ENCODE peak calls at places on chromosomes 7 and 10, in six cellular contexts. Z is uterus, C is stomach, Y is body of pancreas, O is DND-41, L is lower lobe of right lung. F is an unnamed sample. For H3K4me1, the result is how much of the 10 kb centered on the place peaks cover.

GRCh38 chr10:19412531-19412930 is 363.9 kb downstream of the MALRD1 start:
- DNase-seq in Z (no peak), C (no peak), Y (no peak), O (no peak), L (no peak), F (no peak)

GRCh38 chr7:8135417-8135816 is 126.5 kb downstream of the ICA1 start:
- DNase-seq in Z (no peak), C (no peak), Y (no peak), O (no peak), L (no peak), F (no peak)

GRCh38 chr10:117112220-117112619 is 25.9 kb downstream of the VAX1 start:
- DNase-seq in Z (no peak), C (no peak), Y (no peak), O (no peak), L (no peak), F (no peak)

GRCh38 chr10:6579904-6580278 is at the start of gene PRKCQ:
- DNase-seq in Z (no peak), C (no peak), Y (peak), O (no peak), L (peak), F (no peak)

GRCh38 chr7:24073651-24074420 is 210.2 kb upstream of the NPY start:
- DNase-seq in Z (no peak), C (no peak), Y (no peak), O (no peak), L (no peak), F (no peak)

GRCh38 chr10:97874332-97874731 is 24.7 kb downstream of the GOLGA7B start:
- DNase-seq in Z (no peak), C (no peak), Y (no peak), O (no peak), L (no peak), F (no peak)

GRCh38 chr10:43965033-43965917 is 316.6 kb upstream of the ZNF32 start:
- DNase-seq in Z (no peak), C (no peak), Y (no peak), O (no peak), L (no peak), F (peak)

GRCh38 chr7:90999989-91000979 is 263.9 kb upstream of the FZD1 start:
- DNase-seq in Z (no peak), C (no peak), Y (no peak), O (no peak), L (no peak), F (no peak)

GRCh38 chr10:63217120-63217605 is 84.0 kb downstream of the NRBF2 start:
- DNase-seq in Z (no peak), C (no peak), Y (no peak), O (peak), L (no peak), F (no peak)

GRCh38 chr10:61835909-61836232 is 65.6 kb upstream of the ARID5B start:
- DNase-seq in Z (no peak), C (no peak), Y (no peak), O (no peak), L (no peak), F (no peak)

GRCh38 chr7:143458263-143458662 is 15.0 kb downstream of the TAS2R60 start:
- DNase-seq in Z (no peak), C (no peak), Y (no peak), O (no peak), L (no peak), F (no peak)

GRCh38 chr7:7803597-7804229 is 85.3 kb upstream of the RPA3 start:
- DNase-seq in Z (no peak), C (no peak), Y (no peak), O (no peak), L (no peak), F (no peak)

GRCh38 chr7:14604606-14605005 is 297.9 kb downstream of the DGKB start:
- DNase-seq in Z (no peak), C (no peak), Y (no peak), O (no peak), L (no peak), F (no peak)

GRCh38 chr10:18195060-18195799 is 55.0 kb downstream of the CACNB2 start:
- DNase-seq in Z (peak), C (no peak), Y (no peak), O (no peak), L (no peak), F (no peak)

GRCh38 chr10:17213646-17214349 is 12.3 kb upstream of the TRDMT1 start:
- DNase-seq in Z (no peak), C (no peak), Y (no peak), O (no peak), L (no peak), F (no peak)

GRCh38 chr10:63759335-63759734 is 238.1 kb downstream of the REEP3 start:
- DNase-seq in Z (no peak), C (peak), Y (no peak), O (no peak), L (no peak), F (no peak)

GRCh38 chr7:54689394-54690058 is 69.5 kb downstream of the SEC61G start:
- DNase-seq in Z (no peak), C (no peak), Y (no peak), O (no peak), L (no peak), F (no peak)

GRCh38 chr7:33534830-33535229 is 370.5 kb upstream of the BMPER start:
- DNase-seq in Z (no peak), C (no peak), Y (no peak), O (no peak), L (no peak), F (no peak)

GRCh38 chr7:116653204-116653603 is 18.8 kb upstream of the MET start:
- DNase-seq in Z (no peak), C (no peak), Y (no peak), O (no peak), L (no peak), F (no peak)

GRCh38 chr7:157692156-157693011 is 355.6 kb downstream of the DNAJB6 start:
- DNase-seq in Z (no peak), C (no peak), Y (no peak), O (no peak), L (no peak), F (no peak)

DNA sequence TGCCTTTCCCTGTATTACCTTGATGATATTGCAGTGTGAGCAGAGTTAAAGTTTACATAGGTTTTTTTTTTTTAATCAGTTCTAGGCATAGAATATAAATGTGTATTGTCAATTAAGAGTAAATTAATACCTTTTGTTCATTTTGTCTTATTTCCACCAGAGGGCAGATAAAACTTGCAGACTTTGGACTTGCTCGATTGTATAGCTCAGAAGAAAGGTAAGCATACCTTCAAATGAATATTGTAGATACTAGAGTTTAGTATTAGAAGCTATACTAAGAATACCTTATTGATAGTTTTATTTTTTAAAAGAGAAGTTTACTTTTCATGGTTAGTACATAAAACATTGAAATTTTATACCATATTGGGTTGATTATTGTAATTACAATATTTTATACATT is 86.8 kb downstream of the MPLKIP start:
- DNase-seq in Z (no peak), C (no peak), Y (no peak), O (no peak), L (no peak), F (no peak)
- TF ChIP-seq CTCF in Z (no peak), C (no peak), Y (peak), O (peak), L (no peak), F (no peak)

GRCh38 chr10:114009281-114009996 is 34.2 kb upstream of the ADRB1 start:
- DNase-seq in Z (no peak), C (no peak), Y (no peak), O (no peak), L (no peak), F (no peak)
- H3K27ac ChIP-seq in Z (no peak), C (no peak), Y (no peak), O (no peak), L (no peak), F (no peak)

GRCh38 chr7:123716877-123717276 is 31.9 kb downstream of the WASL start:
- DNase-seq in Z (no peak), C (no peak), Y (no peak), O (no peak), L (no peak), F (no peak)

GRCh38 chr7:123715793-123716192 is 33.0 kb downstream of the WASL start:
- DNase-seq in Z (no peak), C (no peak), Y (no peak), O (no peak), L (no peak), F (no peak)

GRCh38 chr7:123718773-123719480 is 29.9 kb downstream of the WASL start:
- DNase-seq in Z (no peak), C (no peak), Y (no peak), O (no peak), L (no peak), F (no peak)

GRCh38 chr7:123719481-123719806 is 29.4 kb downstream of the WASL start:
- DNase-seq in Z (no peak), C (no peak), Y (no peak), O (no peak), L (no peak), F (no peak)

GRCh38 chr7:123717689-123718088 is 31.1 kb downstream of the WASL start:
- DNase-seq in Z (no peak), C (no peak), Y (no peak), O (no peak), L (no peak), F (no peak)
- H3K4me1 ChIP-seq in Z (under half), C (under half), Y (under half), O (half or more), L (under half), F (under half)

GRCh38 chr7:129950191-129950940 is 2.4 kb downstream of the UBE2H start:
- DNase-seq in Z (no peak), C (no peak), Y (peak), O (no peak), L (no peak), F (no peak)

GRCh38 chr7:129951076-129952011 is 1.4 kb downstream of the UBE2H start:
- DNase-seq in Z (no peak), C (no peak), Y (peak), O (no peak), L (no peak), F (peak)

GRCh38 chr7:129949292-129950133 is 3.2 kb downstream of the UBE2H start:
- DNase-seq in Z (no peak), C (no peak), Y (peak), O (no peak), L (no peak), F (peak)

GRCh38 chr7:129952653-129953560 is at the start of gene UBE2H:
- DNase-seq in Z (peak), C (peak), Y (peak), O (peak), L (peak), F (peak)

DNA sequence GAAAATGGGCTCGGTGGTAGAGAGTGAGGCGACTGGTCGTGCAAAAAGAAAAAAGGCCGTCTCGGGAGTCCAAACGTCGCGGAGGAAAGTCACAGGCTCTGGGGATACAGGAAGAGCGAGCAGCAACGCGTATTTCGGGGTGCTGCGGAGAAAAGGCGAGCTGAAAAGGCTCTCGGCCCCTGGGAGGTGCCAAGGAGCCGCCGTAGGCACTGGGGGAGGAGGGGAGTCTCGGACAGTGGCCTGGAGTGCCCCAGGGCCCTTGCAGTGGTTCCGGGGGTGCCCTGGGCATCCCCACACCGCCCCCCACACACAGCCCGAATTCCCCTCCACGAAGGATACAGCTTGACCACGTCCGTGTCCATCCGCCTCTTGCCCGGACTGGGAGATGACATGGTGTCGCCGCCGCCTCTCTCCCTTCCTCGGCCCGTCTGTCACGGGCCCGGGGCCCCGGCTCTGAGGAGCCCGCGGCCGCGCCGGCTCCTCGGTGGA is 552 bp downstream of the UBE2H start:
- DNase-seq in Z (peak), C (peak), Y (peak), O (peak), L (peak), F (peak)
- TF ChIP-seq CTCF in Z (no peak), C (no peak), Y (no peak), O (no peak), L (no peak), F (no peak)

GRCh38 chr10:104472957-104473745 is 119.5 kb downstream of the CFAP58 start:
- DNase-seq in Z (no peak), C (peak), Y (peak), O (no peak), L (no peak), F (no peak)
- H3K27ac ChIP-seq in Z (no peak), C (no peak), Y (no peak), O (no peak), L (no peak), F (no peak)

GRCh38 chr10:15794569-15794968 is 65.7 kb downstream of the MINDY3 start:
- DNase-seq in Z (no peak), C (no peak), Y (no peak), O (no peak), L (no peak), F (no peak)

GRCh38 chr10:15791816-15792524 is 68.3 kb downstream of the MINDY3 start:
- DNase-seq in Z (peak), C (no peak), Y (no peak), O (no peak), L (no peak), F (peak)

GRCh38 chr10:15793664-15794063 is 66.6 kb downstream of the MINDY3 start:
- DNase-seq in Z (no peak), C (no peak), Y (no peak), O (no peak), L (no peak), F (no peak)

GRCh38 chr10:15795000-15795792 is 65.1 kb downstream of the MINDY3 start:
- DNase-seq in Z (no peak), C (no peak), Y (no peak), O (no peak), L (no peak), F (no peak)

DNA sequence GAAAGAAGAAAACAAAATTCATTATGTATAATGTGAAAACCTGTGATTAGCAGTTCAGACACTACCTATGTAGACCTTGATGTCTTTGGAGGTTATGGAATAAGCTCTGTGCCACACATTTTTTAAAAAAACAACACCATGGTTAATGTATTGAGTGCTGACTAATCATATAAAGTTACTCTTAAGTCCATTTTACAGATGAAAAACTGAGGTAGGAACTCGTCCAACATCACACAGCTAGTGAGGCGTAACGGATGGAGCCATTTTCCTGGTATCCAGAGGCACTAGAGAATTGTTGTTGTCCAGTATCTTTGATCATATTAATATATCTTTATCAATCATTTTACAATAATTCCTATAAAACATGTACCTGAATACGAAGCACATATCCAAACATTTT is 67.5 kb downstream of the MINDY3 start:
- DNase-seq in Z (no peak), C (no peak), Y (no peak), O (no peak), L (no peak), F (no peak)
- H3K4me1 ChIP-seq in Z (under half), C (under half), Y (under half), O (under half), L (under half), F (under half)

DNA sequence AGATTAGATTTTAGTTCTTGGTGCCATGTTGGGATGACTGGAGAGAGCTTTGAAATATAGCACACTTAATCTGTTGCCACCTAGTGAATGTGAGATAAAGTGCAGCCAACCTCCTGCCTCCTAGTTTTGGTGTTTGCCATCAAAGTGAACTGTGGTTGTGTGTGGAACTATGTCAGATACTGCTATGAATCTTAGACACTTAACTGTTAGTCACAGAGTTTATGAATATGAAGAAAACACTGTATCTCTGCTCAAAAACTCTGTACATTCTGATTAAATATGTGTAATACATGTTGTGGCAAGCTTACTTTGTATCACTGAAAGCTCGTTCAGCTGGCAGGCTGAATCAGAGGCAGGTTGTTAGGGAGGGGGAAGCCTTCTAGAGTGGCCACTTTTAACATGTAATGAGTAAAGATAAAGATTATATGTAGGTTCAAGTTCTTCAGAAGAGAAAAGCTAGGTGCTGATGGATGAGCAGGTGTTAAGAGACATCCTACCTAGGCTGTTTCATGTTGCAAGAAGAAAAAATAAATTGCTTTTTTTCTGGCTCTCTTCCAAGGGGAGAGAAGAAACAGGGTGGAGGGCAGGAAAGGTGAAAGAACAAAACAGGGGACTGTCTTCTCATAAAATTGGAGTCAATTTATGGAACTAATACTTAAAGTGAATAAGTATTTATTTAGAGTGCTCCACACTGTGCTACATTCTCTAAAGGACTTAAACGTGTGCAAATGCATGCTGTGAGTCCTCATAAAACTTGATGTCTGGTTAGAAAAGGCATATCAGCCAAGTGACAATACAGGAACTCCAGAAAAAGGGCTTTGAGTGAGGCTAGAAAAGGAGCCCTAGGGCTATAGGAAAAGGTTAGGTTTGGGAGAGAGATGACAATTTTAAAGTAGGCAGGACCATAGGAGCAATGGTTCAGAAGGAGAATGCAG is 14.1 kb upstream of the LAMB1 start:
- DNase-seq in Z (no peak), C (no peak), Y (peak), O (no peak), L (no peak), F (no peak)
- TF ChIP-seq CTCF in Z (peak), C (peak), Y (peak), O (peak), L (peak), F (peak)

GRCh38 chr10:124065382-124066155 is 27.8 kb downstream of the CHST15 start:
- DNase-seq in Z (no peak), C (no peak), Y (no peak), O (no peak), L (no peak), F (no peak)

GRCh38 chr10:124062390-124062789 is 31.0 kb downstream of the CHST15 start:
- DNase-seq in Z (no peak), C (no peak), Y (no peak), O (no peak), L (no peak), F (no peak)

GRCh38 chr10:124063736-124064135 is 29.7 kb downstream of the CHST15 start:
- DNase-seq in Z (peak), C (no peak), Y (no peak), O (peak), L (no peak), F (no peak)

GRCh38 chr10:124064676-124065075 is 28.7 kb downstream of the CHST15 start:
- DNase-seq in Z (no peak), C (no peak), Y (no peak), O (peak), L (no peak), F (no peak)

DNA sequence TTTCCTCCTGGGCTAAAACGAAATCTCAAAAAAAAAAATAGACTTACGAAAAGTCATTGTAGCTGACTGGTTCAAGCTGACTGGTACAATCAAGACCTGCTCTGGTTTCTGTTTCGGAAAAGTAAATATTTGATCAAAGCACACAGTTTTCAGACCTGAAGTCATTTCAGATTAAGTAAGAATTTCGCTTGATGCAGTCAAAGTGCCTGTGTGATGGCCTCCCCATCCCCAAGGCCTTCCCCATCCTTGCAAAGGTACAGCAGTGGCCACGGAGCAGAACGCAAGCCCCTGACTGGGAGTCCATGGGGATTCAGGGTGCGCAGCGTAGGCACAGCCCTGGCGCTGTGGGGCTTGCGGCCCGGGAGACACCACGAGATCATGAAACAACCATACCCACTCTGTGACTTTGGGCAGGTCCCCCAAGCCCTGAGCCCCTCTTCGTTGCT is 29.2 kb downstream of the CHST15 start:
- DNase-seq in Z (no peak), C (no peak), Y (no peak), O (no peak), L (no peak), F (no peak)
- H3K27ac ChIP-seq in Z (peak), C (peak), Y (peak), O (peak), L (peak), F (peak)

F was measured in tibial artery.